ENCODE peak calls at places on chromosomes 16 and 17, in four cellular contexts. J is GM12878, N is left ventricle myocardium inferior, R is upper lobe of right lung. W is an unnamed sample.

GRCh38 chr17:59504821-59505220 is 60.6 kb upstream of the DHX40 start:
- DNase-seq in N (no peak), R (no peak), J (no peak), W (no peak)

GRCh38 chr17:50651661-50652060 is 17.0 kb downstream of the ABCC3 start:
- DNase-seq in R (no peak), J (no peak), N (no peak), W (no peak)

GRCh38 chr16:83574388-83574787 is 233.4 kb upstream of the HSBP1 start:
- DNase-seq in R (no peak), J (no peak), N (no peak), W (no peak)

GRCh38 chr17:82882715-82883446 is 43.1 kb upstream of the ZNF750 start:
- DNase-seq in J (no peak), R (peak; percentile 89), N (no peak), W (no peak)

GRCh38 chr16:70454221-70455034 is at the start of gene FCSK:
- DNase-seq in R (peak; percentile 87), J (no peak), N (peak; percentile 61), W (peak; percentile 90)

GRCh38 chr17:65742433-65743312 is 181.2 kb upstream of the AXIN2 start:
- DNase-seq in J (no peak), R (no peak), N (no peak), W (no peak)

GRCh38 chr17:7575959-7576358 is 3.5 kb upstream of the CD68 start:
- DNase-seq in R (no peak), N (no peak), J (no peak), W (no peak)

GRCh38 chr17:20267459-20267842 is 199.9 kb downstream of the LGALS9B start:
- DNase-seq in J (peak; percentile 4), R (no peak), N (no peak), W (no peak)

GRCh38 chr16:84183911-84184310 is 2.9 kb downstream of the TAF1C start:
- DNase-seq in N (no peak), R (no peak), J (no peak), W (no peak)

GRCh38 chr17:6753565-6753964 is 2.3 kb upstream of the XAF1 start:
- DNase-seq in N (no peak), R (no peak), J (no peak), W (no peak)

GRCh38 chr17:17484451-17484899 is 7.7 kb downstream of the MED9 start:
- DNase-seq in R (peak; percentile 21), J (no peak), N (no peak), W (no peak)

GRCh38 chr17:55344514-55344997 is 77.1 kb downstream of the MMD start:
- DNase-seq in R (no peak), J (no peak), N (no peak), W (no peak)

GRCh38 chr16:77721752-77722314 is 481 bp upstream of the NUDT7 start:
- DNase-seq in J (no peak), N (no peak), R (no peak), W (no peak)

GRCh38 chr16:74713876-74714275 is 13.2 kb upstream of the MLKL start:
- DNase-seq in R (peak; percentile 48), J (no peak), N (no peak), W (no peak)

GRCh38 chr16:1347286-1347855 is 4.3 kb downstream of the TSR3 start:
- DNase-seq in N (no peak), J (no peak), R (no peak), W (no peak)

GRCh38 chr16:28839899-28840298 is 6.2 kb downstream of the TUFM start:
- DNase-seq in N (no peak), R (no peak), J (no peak), W (no peak)

GRCh38 chr17:45184144-45184543 is 22.5 kb downstream of the HEXIM2 start:
- DNase-seq in R (no peak), J (no peak), N (no peak), W (no peak)

GRCh38 chr17:71118039-71118438 is 948.7 kb downstream of the KCNJ2 start:
- DNase-seq in J (no peak), R (no peak), N (no peak), W (no peak)

GRCh38 chr17:31918701-31919128 is 17.2 kb upstream of the UTP6 start:
- DNase-seq in R (no peak), N (no peak), J (no peak), W (no peak)

GRCh38 chr17:36850794-36851193 is 86.5 kb upstream of the LHX1 start:
- DNase-seq in N (no peak), J (no peak), R (no peak), W (no peak)

GRCh38 chr17:17304521-17304985 is 1.4 kb downstream of the NT5M start:
- DNase-seq in N (no peak), J (no peak), R (no peak), W (peak; percentile 70)

GRCh38 chr17:43816336-43817320 is 16.3 kb downstream of the MPP3 start:
- DNase-seq in J (no peak), N (no peak), R (no peak), W (no peak)

GRCh38 chr17:15377608-15378007 is 36.2 kb upstream of the TEKT3 start:
- DNase-seq in J (no peak), R (no peak), N (no peak), W (no peak)

GRCh38 chr16:62639890-62640289 is 603.7 kb upstream of the CDH8 start:
- DNase-seq in R (no peak), J (no peak), N (no peak), W (no peak)

GRCh38 chr16:58243528-58244004 is 45.7 kb upstream of the CSNK2A2 start:
- DNase-seq in J (peak; percentile 91), N (no peak), R (no peak), W (peak; percentile 69)

GRCh38 chr17:74645010-74645409 is 21.5 kb upstream of the CD300E start:
- DNase-seq in N (no peak), J (no peak), R (no peak), W (no peak)

GRCh38 chr17:16415031-16415924 is at the start of gene TRPV2:
- DNase-seq in R (peak; percentile 75), J (peak; percentile 60), N (peak; percentile 56), W (peak; percentile 74)

GRCh38 chr16:65414284-65414984 is 292.6 kb upstream of the CDH11 start:
- DNase-seq in N (no peak), R (no peak), J (no peak), W (no peak)

GRCh38 chr17:41610965-41611640 is 1.5 kb downstream of the KRT16 start:
- DNase-seq in N (no peak), R (peak; percentile 56), J (no peak), W (no peak)

GRCh38 chr17:41617136-41617535 is 4.6 kb upstream of the KRT16 start:
- DNase-seq in N (no peak), J (no peak), R (peak; percentile 39), W (no peak)

GRCh38 chr17:41615454-41615853 is 2.9 kb upstream of the KRT16 start:
- DNase-seq in N (no peak), J (no peak), R (peak; percentile 48), W (no peak)

GRCh38 chr17:41613277-41614082 is 913 bp upstream of the KRT16 start:
- DNase-seq in J (no peak), R (peak; percentile 29), N (no peak), W (no peak)

GRCh38 chr17:41614098-41614497 is 1.5 kb upstream of the KRT16 start:
- DNase-seq in R (peak; percentile 47), J (no peak), N (no peak), W (no peak)
- TF ChIP-seq CTCF in R (no peak), J (no peak), N (no peak), W (no peak)

GRCh38 chr17:75693500-75694481 is 26.7 kb downstream of the SAP30BP start:
- DNase-seq in J (no peak), N (peak; percentile 82), R (peak; percentile 81), W (no peak)
- TF ChIP-seq CTCF in J (no peak), N (no peak), R (no peak), W (no peak)

GRCh38 chr16:53703590-53704444 is at the start of the genes FTO and RPGRIP1L:
- DNase-seq in J (peak; percentile 98), N (peak; percentile 98), R (peak; percentile 98), W (peak; percentile 94)
- TF ChIP-seq CTCF in J (no peak), N (peak; percentile 34), R (peak; percentile 21), W (no peak)

GRCh38 chr17:64492481-64493109 is 4.3 kb downstream of the POLG2 start:
- DNase-seq in R (no peak), N (no peak), J (no peak), W (no peak)

GRCh38 chr17:64488301-64488700 is 8.6 kb downstream of the POLG2 start:
- DNase-seq in N (no peak), J (no peak), R (no peak), W (no peak)

GRCh38 chr17:64494121-64494520 is 2.7 kb downstream of the POLG2 start:
- DNase-seq in N (no peak), J (no peak), R (no peak), W (no peak)

GRCh38 chr17:64491995-64492394 is 4.9 kb downstream of the POLG2 start:
- DNase-seq in J (no peak), N (no peak), R (no peak), W (no peak)

DNA sequence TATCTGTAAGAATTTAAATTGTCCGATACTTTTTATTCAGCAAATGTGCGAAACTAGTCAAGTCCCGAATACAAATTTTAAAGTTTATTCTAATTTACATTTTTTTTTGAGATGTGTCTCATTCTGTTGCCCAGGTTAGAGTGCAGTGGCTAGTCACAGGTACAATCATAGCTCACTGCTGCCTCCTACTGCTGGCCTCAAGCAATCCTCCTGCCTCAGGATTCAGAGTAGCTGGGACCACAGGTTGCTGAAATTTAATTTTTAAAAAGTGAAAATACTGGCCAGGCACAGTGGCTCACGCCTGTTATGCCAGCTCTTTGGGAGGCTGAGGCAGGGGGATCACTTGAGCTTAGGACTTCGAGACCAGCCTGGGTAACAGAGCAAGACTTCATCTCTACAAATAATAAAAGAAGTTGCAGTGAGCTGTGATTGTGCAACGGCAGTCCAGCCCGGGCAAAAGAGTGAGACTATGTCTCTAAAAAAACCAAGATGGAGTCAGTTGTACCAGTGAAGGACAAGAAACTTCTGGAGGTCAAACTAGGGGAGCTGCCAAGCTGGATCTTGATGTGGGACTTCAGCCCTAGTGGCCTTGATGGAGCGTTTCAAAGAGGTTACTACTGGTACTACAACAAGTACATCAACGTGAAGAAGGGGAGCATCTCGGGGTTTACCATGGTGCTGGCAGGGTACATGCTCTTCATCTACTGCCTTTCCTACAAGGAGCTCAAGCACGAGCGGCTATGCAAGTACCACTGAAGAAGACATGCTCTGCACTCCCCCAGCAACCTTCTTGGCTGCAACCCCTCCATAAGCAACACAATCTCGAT is 5.6 kb downstream of the POLG2 start:
- DNase-seq in J (no peak), R (no peak), N (no peak), W (no peak)
- TF ChIP-seq CTCF in J (peak; percentile 69), R (peak; percentile 63), N (peak; percentile 61), W (peak; percentile 71)

GRCh38 chr17:80650339-80650672 is 105.7 kb downstream of the RPTOR start:
- DNase-seq in R (no peak), J (no peak), N (no peak), W (no peak)
- TF ChIP-seq CTCF in R (no peak), J (no peak), N (no peak), W (no peak)

GRCh38 chr17:81230043-81230820 is 7.5 kb upstream of the CEP131 start:
- DNase-seq in J (no peak), N (no peak), R (no peak), W (peak; percentile 72)
- TF ChIP-seq CTCF in J (peak; percentile 32), N (peak; percentile 25), R (peak; percentile 22), W (peak; percentile 62)

DNA sequence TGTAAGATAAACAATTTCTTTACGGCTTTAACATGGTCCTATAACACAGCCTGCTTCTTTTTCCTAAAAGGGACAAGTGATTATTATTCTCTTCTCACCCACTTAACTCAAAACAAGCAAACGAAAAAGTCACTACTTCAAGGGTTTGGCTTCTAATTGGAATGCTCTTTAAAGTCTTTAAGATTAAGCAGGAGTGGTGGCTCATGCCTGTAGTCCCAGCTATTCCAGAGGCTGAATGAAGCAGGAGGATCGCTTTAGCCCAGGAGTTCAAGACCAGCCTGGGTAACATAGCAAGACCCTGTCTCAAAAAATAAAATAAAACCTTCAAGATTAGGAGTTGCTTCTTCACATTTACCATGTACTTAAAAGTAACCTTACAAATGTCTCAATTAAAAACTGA is 66.6 kb upstream of the CNEP1R1 start:
- DNase-seq in R (no peak), N (no peak), J (no peak), W (no peak)
- TF ChIP-seq CTCF in R (no peak), N (no peak), J (no peak), W (no peak)